ENCODE peak calls at places on chromosome 1, in eight cellular contexts. A is HCT116, L is K562, T is endothelial cell of umbilical vein, O is SK-N-SH, I is GM12878, Z is H1, C is HepG2. V is an unnamed sample.

GRCh38 chr1:9826616-9827015 is 2.9 kb upstream of the CLSTN1 start:
- DNase-seq in A (no peak), L (peak; percentile 16), T (no peak), O (no peak), I (no peak), Z (no peak), C (no peak), V (no peak)

GRCh38 chr1:7113822-7114221 is 328.6 kb downstream of the CAMTA1 start:
- DNase-seq in A (no peak), L (no peak), T (no peak), O (no peak), I (no peak), Z (no peak), C (no peak), V (no peak)

GRCh38 chr1:109603229-109603628 is 16.2 kb downstream of the GNAT2 start:
- DNase-seq in A (no peak), L (no peak), T (no peak), O (no peak), I (no peak), Z (no peak), C (no peak), V (no peak)

GRCh38 chr1:23449306-23449705 is 24.8 kb upstream of the TCEA3 start:
- DNase-seq in A (no peak), L (no peak), T (no peak), O (no peak), I (no peak), Z (no peak), C (no peak), V (no peak)

GRCh38 chr1:1348420-1349255 is 580 bp downstream of the DVL1 start:
- DNase-seq in A (no peak), L (peak; percentile 56), T (peak; percentile 34), O (peak; percentile 63), I (no peak), Z (no peak), C (no peak), V (no peak)

GRCh38 chr1:7552402-7552801 is 218.7 kb upstream of the VAMP3 start:
- DNase-seq in A (no peak), L (no peak), T (peak; percentile 70), O (no peak), I (no peak), Z (no peak), C (no peak), V (no peak)

GRCh38 chr1:205228052-205228451 is 306 bp downstream of the TMCC2 start:
- DNase-seq in A (no peak), L (no peak), T (no peak), O (no peak), I (no peak), Z (no peak), C (no peak), V (no peak)

GRCh38 chr1:78275906-78276690 is 214.7 kb upstream of the PTGFR start:
- DNase-seq in A (no peak), L (no peak), T (no peak), O (no peak), I (no peak), Z (no peak), C (no peak), V (no peak)

GRCh38 chr1:207862241-207862787 is 48.6 kb downstream of the CD34 start:
- DNase-seq in A (no peak), L (no peak), T (no peak), O (no peak), I (no peak), Z (no peak), C (no peak), V (no peak)
- H3K4me3 ChIP-seq in A (no peak overlapping the region), L (no peak overlapping the region), T (no peak overlapping the region), O (no peak overlapping the region), I (no peak overlapping the region), Z (no peak overlapping the region), C (no peak overlapping the region), V (no peak overlapping the region)

GRCh38 chr1:203628185-203628996 is 1.8 kb downstream of the ATP2B4 start:
- DNase-seq in A (no peak), L (no peak), T (peak; percentile 69), O (no peak), I (no peak), Z (peak; percentile 80), C (no peak), V (no peak)

GRCh38 chr1:203631349-203631748 is 4.7 kb downstream of the ATP2B4 start:
- DNase-seq in A (no peak), L (no peak), T (no peak), O (no peak), I (no peak), Z (no peak), C (no peak), V (no peak)

GRCh38 chr1:203630697-203631096 is 4.1 kb downstream of the ATP2B4 start:
- DNase-seq in A (no peak), L (no peak), T (peak; percentile 31), O (no peak), I (no peak), Z (no peak), C (no peak), V (no peak)

GRCh38 chr1:203628997-203629508 is 2.4 kb downstream of the ATP2B4 start:
- DNase-seq in A (no peak), L (no peak), T (peak; percentile 55), O (no peak), I (no peak), Z (peak; percentile 63), C (no peak), V (no peak)

GRCh38 chr1:203629509-203630082 is 3.0 kb downstream of the ATP2B4 start:
- DNase-seq in A (no peak), L (peak; percentile 63), T (peak; percentile 64), O (no peak), I (no peak), Z (peak; percentile 77), C (no peak), V (no peak)
- H3K9ac ChIP-seq in A (no peak overlapping the region), L (peak overlapping the region; percentile 86), T (peak overlapping the region; percentile 39), O (no peak overlapping the region), I (no peak overlapping the region), Z (peak overlapping the region; percentile 27), C (no peak overlapping the region), V (no peak overlapping the region)

GRCh38 chr1:202018226-202018475 is 7.8 kb downstream of the ELF3 start:
- DNase-seq in A (no peak), L (no peak), T (no peak), O (no peak), I (no peak), Z (no peak), C (no peak), V (no peak)

GRCh38 chr1:202017385-202018225 is 7.2 kb downstream of the ELF3 start:
- DNase-seq in A (peak; percentile 73), L (no peak), T (no peak), O (no peak), I (no peak), Z (no peak), C (no peak), V (no peak)

GRCh38 chr1:202016717-202017384 is 6.5 kb downstream of the ELF3 start:
- DNase-seq in A (no peak), L (no peak), T (no peak), O (no peak), I (no peak), Z (no peak), C (no peak), V (no peak)

GRCh38 chr1:202016022-202016624 is 5.7 kb downstream of the ELF3 start:
- DNase-seq in A (no peak), L (no peak), T (no peak), O (no peak), I (no peak), Z (no peak), C (no peak), V (no peak)

DNA sequence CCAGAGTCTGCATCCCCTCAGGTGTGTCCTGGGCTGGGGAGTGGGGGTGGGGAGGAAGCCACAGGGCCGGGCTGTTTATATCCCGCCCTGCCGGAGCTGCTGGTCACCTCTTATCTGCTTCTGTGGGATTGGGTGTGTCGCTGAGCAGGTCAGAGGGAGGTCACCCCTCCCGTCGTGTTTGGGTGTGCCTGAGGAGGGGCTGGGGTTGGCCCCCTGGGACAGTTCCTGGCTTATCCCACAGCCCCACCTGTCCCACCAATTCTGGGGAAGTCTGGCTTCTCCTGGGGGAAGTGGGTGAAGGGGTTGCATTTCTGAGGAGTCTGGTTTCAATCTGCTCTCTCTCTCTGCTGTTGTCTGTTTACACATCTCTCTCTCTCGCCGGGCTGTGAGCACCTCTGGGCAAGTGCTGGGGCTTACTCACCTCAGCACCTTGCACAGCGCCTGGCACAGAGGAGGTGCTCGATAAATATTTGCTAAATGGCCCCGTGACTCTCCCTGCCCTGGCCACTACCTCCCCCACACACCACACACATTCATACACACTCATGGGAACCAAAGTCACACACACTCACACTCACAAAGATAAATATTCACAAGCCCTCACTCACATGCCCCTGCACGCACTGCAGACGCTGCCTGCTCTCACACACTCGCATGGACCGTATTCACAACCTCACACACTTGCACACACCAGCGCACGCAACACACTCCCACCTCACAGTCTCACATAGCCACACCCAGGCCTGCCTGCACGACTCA is 8.3 kb downstream of the ELF3 start:
- DNase-seq in A (peak; percentile 81), L (peak; percentile 92), T (no peak), O (no peak), I (no peak), Z (no peak), C (peak; percentile 85), V (no peak)
- TF ChIP-seq POLR2AphosphoS5 in A (peak; percentile 23), L (peak; percentile 58), T (no peak), O (no peak), I (no peak), Z (no peak), C (no peak), V (no peak)

GRCh38 chr1:153540394-153541361 is at the start of gene S100A5:
- DNase-seq in A (no peak), L (no peak), T (no peak), O (no peak), I (no peak), Z (no peak), C (no peak), V (no peak)

GRCh38 chr1:153539395-153540093 is 1.2 kb downstream of the S100A5 start:
- DNase-seq in A (no peak), L (no peak), T (no peak), O (no peak), I (no peak), Z (no peak), C (no peak), V (no peak)

GRCh38 chr1:153543738-153544135 is 1.9 kb downstream of the S100A4 start:
- DNase-seq in A (no peak), L (no peak), T (no peak), O (no peak), I (no peak), Z (no peak), C (no peak), V (no peak)

GRCh38 chr1:153542956-153543737 is 2.4 kb upstream of the S100A5 start:
- DNase-seq in A (no peak), L (no peak), T (no peak), O (no peak), I (no peak), Z (no peak), C (no peak), V (no peak)

GRCh38 chr1:153541641-153542569 is 1.2 kb upstream of the S100A5 start:
- DNase-seq in A (no peak), L (no peak), T (no peak), O (no peak), I (no peak), Z (no peak), C (no peak), V (no peak)
- H3K4me3 ChIP-seq in A (no peak overlapping the region), L (no peak overlapping the region), T (no peak overlapping the region), O (no peak overlapping the region), I (no peak overlapping the region), Z (no peak overlapping the region), C (no peak overlapping the region), V (no peak overlapping the region)

V was measured in SK-N-MC.